ENCODE peak calls at places on chromosomes 13 and 19, in ten cellular contexts. T is astrocyte, Z is breast epithelium, E is BJ, O is tibial nerve, W is suprapubic skin, R is body of pancreas, I is B cell, B is heart right ventricle, G is fibroblast of pulmonary artery. V is an unnamed sample.

GRCh38 chr13:87147076-87147475 is 524.1 kb upstream of the SLITRK5 start:
- DNase-seq in E (peak), T (peak), Z (no peak), W (no peak), G (peak), B (no peak), O (no peak), I (no peak), R (no peak), V (no peak)

GRCh38 chr13:48235100-48235813 is 2.3 kb downstream of the ITM2B start:
- DNase-seq in O (no peak), R (peak), T (peak), I (no peak), Z (peak), B (no peak), W (no peak), G (peak), E (no peak), V (peak)

GRCh38 chr19:4172861-4173473 is 9.4 kb downstream of the SIRT6 start:
- DNase-seq in T (no peak), R (peak), I (peak), Z (no peak), E (no peak), B (peak), W (no peak), G (peak), O (peak), V (no peak)

GRCh38 chr19:42065511-42065910 is 4.5 kb downstream of the GRIK5 start:
- DNase-seq in G (no peak), W (no peak), R (no peak), T (no peak), I (no peak), Z (no peak), B (no peak), E (no peak), O (no peak), V (no peak)

GRCh38 chr19:2575734-2576481 is 100.0 kb downstream of the GADD45B start:
- DNase-seq in I (no peak), O (peak), G (peak), R (peak), Z (peak), T (no peak), E (no peak), W (peak), B (peak), V (no peak)

GRCh38 chr19:46124638-46125115 is at the start of gene IGFL3:
- DNase-seq in R (no peak), B (no peak), Z (no peak), T (peak), I (no peak), O (no peak), G (no peak), W (no peak), E (no peak), V (peak)

GRCh38 chr19:1253514-1254080 is 5.2 kb downstream of the MIDN start:
- DNase-seq in B (no peak), W (peak), I (no peak), G (no peak), E (no peak), T (peak), R (no peak), O (no peak), Z (no peak), V (no peak)

GRCh38 chr19:12521996-12522395 is 29.3 kb downstream of the ZNF564 start:
- DNase-seq in O (no peak), Z (no peak), I (no peak), R (no peak), B (no peak), G (no peak), T (no peak), W (no peak), E (no peak), V (no peak)

GRCh38 chr13:21548577-21548976 is 55.4 kb downstream of the MICU2 start:
- DNase-seq in E (no peak), I (no peak), O (no peak), B (no peak), R (no peak), T (no peak), G (no peak), Z (no peak), W (no peak), V (no peak)

GRCh38 chr19:2983351-2984195 is 6.2 kb downstream of the TLE6 start:
- DNase-seq in R (peak), T (peak), B (peak), Z (peak), E (no peak), W (peak), O (peak), G (peak), I (no peak), V (no peak)

GRCh38 chr19:55613396-55613795 is 7.9 kb downstream of the ZNF865 start:
- DNase-seq in I (no peak), O (no peak), E (no peak), W (no peak), B (no peak), G (no peak), T (no peak), Z (no peak), R (no peak), V (no peak)

GRCh38 chr13:102555914-102556553 is 40.8 kb upstream of the TPP2 start:
- DNase-seq in E (no peak), B (no peak), R (no peak), T (peak), Z (no peak), O (no peak), G (peak), W (no peak), I (no peak), V (peak)

GRCh38 chr13:29923554-29924481 is 73.4 kb upstream of the UBL3 start:
- DNase-seq in O (peak), Z (peak), T (peak), G (peak), I (peak), W (peak), R (peak), E (peak), B (peak), V (peak)

GRCh38 chr19:11694533-11695439 is 44.0 kb downstream of the ZNF823 start:
- DNase-seq in R (peak), I (peak), B (peak), T (peak), O (peak), W (peak), Z (peak), E (peak), G (peak), V (peak)

GRCh38 chr13:48055712-48056111 is 18.2 kb downstream of the NUDT15 start:
- DNase-seq in Z (no peak), B (no peak), I (no peak), T (no peak), E (no peak), R (no peak), O (no peak), W (no peak), G (no peak), V (no peak)

GRCh38 chr13:43432948-43433347 is 353.8 kb downstream of the ENOX1 start:
- DNase-seq in O (no peak), E (no peak), T (no peak), G (no peak), R (no peak), I (no peak), Z (no peak), B (no peak), W (no peak), V (no peak)

GRCh38 chr13:32075150-32075851 is 43.7 kb downstream of the FRY start:
- DNase-seq in W (no peak), T (no peak), E (no peak), Z (no peak), B (no peak), I (no peak), G (no peak), O (no peak), R (no peak), V (no peak)

GRCh38 chr19:19860756-19861390 is 4.8 kb upstream of the ZNF253 start:
- DNase-seq in Z (peak), E (no peak), O (no peak), T (no peak), B (no peak), I (peak), G (no peak), W (no peak), R (peak), V (no peak)

GRCh38 chr19:13181747-13182388 is 31.7 kb downstream of the IER2 start:
- DNase-seq in I (no peak), T (peak), Z (peak), B (peak), O (peak), R (peak), E (peak), G (peak), W (no peak), V (peak)

GRCh38 chr13:41562083-41562482 is 104.7 kb downstream of the RGCC start:
- DNase-seq in O (peak), Z (peak), E (no peak), B (peak), W (no peak), R (peak), T (peak), I (no peak), G (peak), V (peak)

GRCh38 chr19:23882493-23882892 is 32.2 kb upstream of the ZNF726 start:
- DNase-seq in R (no peak), B (no peak), Z (no peak), G (no peak), T (no peak), E (no peak), O (no peak), W (no peak), I (no peak), V (no peak)

GRCh38 chr13:30835442-30835841 is 70.6 kb upstream of the MEDAG start:
- DNase-seq in I (no peak), B (no peak), R (no peak), G (no peak), T (no peak), W (no peak), E (no peak), Z (no peak), O (no peak), V (no peak)

GRCh38 chr19:35009424-35010415 is 9.6 kb downstream of the GRAMD1A start:
- DNase-seq in R (no peak), W (no peak), B (no peak), G (no peak), I (no peak), O (no peak), Z (no peak), T (no peak), E (no peak), V (no peak)

GRCh38 chr13:47949799-47950198 is 51.3 kb downstream of the SUCLA2 start:
- DNase-seq in E (no peak), I (no peak), B (no peak), G (no peak), W (no peak), T (no peak), R (no peak), Z (no peak), O (no peak), V (no peak)

GRCh38 chr13:90416519-90416918 is 931.0 kb upstream of the MIR17HG start:
- DNase-seq in G (peak), E (peak), T (peak), W (no peak), B (no peak), Z (peak), R (no peak), O (peak), I (no peak), V (peak)

GRCh38 chr19:40347476-40348124 is 597 bp downstream of the C19orf47 start:
- DNase-seq in R (no peak), W (no peak), Z (no peak), B (no peak), T (no peak), O (no peak), G (no peak), E (no peak), I (no peak), V (no peak)

GRCh38 chr19:43430976-43431375 is 16.3 kb downstream of the TEX101 start:
- DNase-seq in T (no peak), G (no peak), O (no peak), I (no peak), R (no peak), B (no peak), Z (no peak), W (no peak), E (no peak), V (no peak)

GRCh38 chr19:38683393-38684077 is 36.1 kb downstream of the ACTN4 start:
- DNase-seq in B (no peak), Z (peak), R (peak), O (no peak), I (peak), W (peak), E (no peak), T (peak), G (peak), V (peak)

GRCh38 chr13:112855859-112856258 is 113.2 kb upstream of the MCF2L start:
- DNase-seq in E (no peak), Z (no peak), G (no peak), I (no peak), O (no peak), W (no peak), T (no peak), B (no peak), R (no peak), V (no peak)

GRCh38 chr19:47331490-47331889 is 485 bp upstream of the C5AR2 start:
- DNase-seq in G (no peak), Z (no peak), T (no peak), W (no peak), R (no peak), O (no peak), E (no peak), I (no peak), B (no peak), V (no peak)

GRCh38 chr19:47330466-47330869 is 1.5 kb upstream of the C5AR2 start:
- DNase-seq in O (no peak), E (no peak), B (no peak), W (no peak), T (no peak), R (no peak), I (no peak), Z (no peak), G (no peak), V (no peak)

DNA sequence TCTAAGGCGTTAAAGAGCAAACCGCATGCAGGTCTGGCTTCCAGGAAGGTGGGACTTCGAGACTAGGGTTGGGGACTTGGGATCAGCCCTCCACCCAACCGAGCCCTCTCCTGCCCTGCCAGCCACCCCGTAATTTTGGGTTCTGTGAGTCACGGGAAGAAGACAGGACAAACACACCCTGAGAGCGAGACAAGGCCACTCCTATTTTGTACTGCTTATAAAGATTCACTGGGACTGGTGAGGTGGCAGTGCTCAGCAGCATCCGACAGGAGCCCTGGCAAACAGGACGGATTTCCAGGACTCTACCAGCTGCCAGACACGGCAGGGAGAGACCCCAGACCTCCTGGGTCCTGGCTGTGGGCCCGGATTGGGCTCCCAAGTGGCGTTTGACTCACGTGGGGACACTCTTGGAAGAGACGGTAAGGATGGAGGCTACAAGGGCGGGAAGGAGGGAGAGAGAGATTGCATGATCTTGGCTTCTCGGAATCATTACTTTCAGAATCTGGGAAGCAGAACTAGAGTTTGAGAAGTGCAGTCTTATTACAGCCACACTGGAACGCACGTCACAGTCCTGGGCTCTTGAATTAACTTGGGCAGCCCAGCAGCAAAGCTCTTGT is at the start of gene C5AR2:
- DNase-seq in T (no peak), W (peak), R (no peak), B (no peak), O (no peak), E (no peak), Z (no peak), I (no peak), G (no peak), V (no peak)
- TF ChIP-seq CTCF in T (no peak), W (no peak), R (no peak), B (no peak), O (no peak), E (no peak), Z (no peak), I (no peak), G (no peak), V (no peak)

DNA sequence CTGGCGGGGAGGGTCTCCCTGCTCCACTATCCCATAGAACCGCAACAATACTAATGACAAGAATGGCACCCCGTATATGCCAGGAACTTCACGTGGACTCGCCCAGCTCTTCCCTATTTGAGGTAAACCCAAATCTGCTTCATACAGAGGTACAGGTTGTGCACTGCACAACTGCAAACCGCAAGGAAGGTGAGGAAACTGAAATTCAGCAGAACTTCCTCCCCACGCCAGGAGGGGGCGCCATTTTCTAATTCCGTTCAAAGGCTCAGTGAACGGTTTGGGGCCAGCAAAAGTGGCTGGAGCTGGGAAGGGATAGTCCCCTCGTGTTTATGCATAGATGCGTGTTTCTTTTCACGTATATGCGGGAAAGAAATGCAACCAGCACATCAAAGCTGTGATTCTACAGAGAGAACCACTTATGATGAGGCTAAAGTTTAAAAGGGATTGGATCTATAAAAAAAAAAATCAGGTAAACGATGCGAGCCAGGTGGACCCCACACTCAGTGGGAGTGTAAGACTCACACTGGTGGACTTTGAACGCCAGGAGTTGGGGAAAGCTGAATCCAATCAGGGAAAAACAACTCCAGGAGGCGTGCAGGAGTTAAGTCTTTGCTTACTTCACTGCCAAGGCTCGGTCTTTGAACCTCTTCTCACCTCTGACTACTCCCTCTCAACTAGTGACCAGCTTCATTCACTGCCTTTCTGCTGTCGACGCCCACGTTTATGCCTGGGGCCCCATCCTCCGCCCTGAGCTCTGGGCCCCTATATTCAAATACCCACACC is 20.3 kb downstream of the C19orf81 start:
- DNase-seq in G (peak), B (no peak), W (no peak), Z (no peak), E (no peak), T (no peak), I (no peak), R (no peak), O (peak), V (no peak)
- TF ChIP-seq CTCF in G (peak), B (peak), W (peak), Z (peak), E (peak), T (peak), I (peak), R (peak), O (peak), V (peak)

GRCh38 chr13:57557979-57558529 is 73.5 kb upstream of the PCDH17 start:
- DNase-seq in I (no peak), O (no peak), E (no peak), W (no peak), G (peak), B (no peak), R (no peak), T (no peak), Z (no peak), V (no peak)
- TF ChIP-seq CTCF in I (no peak), O (no peak), E (no peak), W (no peak), G (peak), B (no peak), R (no peak), T (peak), Z (no peak), V (no peak)

GRCh38 chr19:33998302-33998701 is 174.0 kb upstream of the LSM14A start:
- DNase-seq in G (no peak), T (no peak), E (no peak), I (no peak), B (no peak), R (peak), O (no peak), Z (no peak), W (no peak), V (no peak)
- TF ChIP-seq CTCF in G (no peak), T (no peak), E (no peak), I (no peak), B (no peak), R (no peak), O (no peak), Z (no peak), W (no peak), V (no peak)

V was measured in HFFc6.